ENCODE peak calls at places on chromosomes 3 and 15, in four cellular contexts. V is esophagus muscularis mucosa, W is GM23338, I is SK-N-SH. U is an unnamed sample.

GRCh38 chr3:134652409-134652831 is 1.6 kb upstream of the KY start:
- DNase-seq in V (peak), W (no peak), I (no peak), U (no peak)

GRCh38 chr15:72685925-72686794 is at the start of the genes BBS4 and HIGD2B:
- DNase-seq in V (peak), W (peak), I (peak), U (peak)

GRCh38 chr15:69540622-69541021 is 88.0 kb downstream of the RPLP1 start:
- DNase-seq in V (no peak), W (no peak), I (peak), U (no peak)

GRCh38 chr3:16723994-16724393 is 118.8 kb upstream of the DAZL start:
- DNase-seq in V (no peak), W (peak), I (no peak), U (no peak)

GRCh38 chr3:188854395-188855149 is 317.2 kb upstream of the TPRG1 start:
- DNase-seq in V (no peak), W (no peak), I (no peak), U (no peak)

GRCh38 chr3:98013428-98014349 is 21.4 kb downstream of the GABRR3 start:
- DNase-seq in V (no peak), W (no peak), I (no peak), U (no peak)

GRCh38 chr3:192930585-192930984 is 12.9 kb upstream of the MB21D2 start:
- DNase-seq in V (no peak), W (no peak), I (no peak), U (no peak)

GRCh38 chr3:147113293-147114045 is 292.9 kb downstream of the ZIC4 start:
- DNase-seq in V (no peak), W (no peak), I (no peak), U (peak)

GRCh38 chr15:74978503-74978902 is 16.9 kb upstream of the SCAMP5 start:
- DNase-seq in V (no peak), W (no peak), I (no peak), U (no peak)

GRCh38 chr15:60835000-60835399 is 356.1 kb upstream of the ICE2 start:
- DNase-seq in V (no peak), W (no peak), I (peak), U (no peak)

GRCh38 chr3:100040846-100041245 is 73.5 kb downstream of the FILIP1L start:
- DNase-seq in V (no peak), W (no peak), I (no peak), U (no peak)

GRCh38 chr3:2856062-2856792 is 253.9 kb downstream of the IL5RA start:
- DNase-seq in V (no peak), W (peak), I (no peak), U (no peak)

GRCh38 chr3:12308517-12308916 is 19.6 kb downstream of the PPARG start:
- DNase-seq in V (no peak), W (no peak), I (no peak), U (no peak)

GRCh38 chr3:126261037-126261436 is 80.7 kb upstream of the ALDH1L1 start:
- DNase-seq in V (peak), W (peak), I (no peak), U (peak)

GRCh38 chr3:189278211-189278610 is 106.4 kb downstream of the TPRG1 start:
- DNase-seq in V (no peak), W (no peak), I (no peak), U (no peak)

GRCh38 chr3:177468331-177468730 is 271.0 kb upstream of the TBL1XR1 start:
- DNase-seq in V (no peak), W (no peak), I (no peak), U (no peak)

GRCh38 chr3:50714953-50715352 is 40.2 kb downstream of the DOCK3 start:
- DNase-seq in V (no peak), W (no peak), I (peak), U (no peak)

GRCh38 chr3:132378048-132378762 is 39.1 kb upstream of the DNAJC13 start:
- DNase-seq in V (no peak), W (no peak), I (no peak), U (no peak)

GRCh38 chr3:102229062-102229655 is 205.7 kb upstream of the ZPLD1 start:
- DNase-seq in V (no peak), W (peak), I (peak), U (peak)

GRCh38 chr3:46304739-46305138 is 49.2 kb upstream of the CCR2 start:
- DNase-seq in V (no peak), W (no peak), I (no peak), U (no peak)

GRCh38 chr15:83971967-83972366 is 263.6 kb upstream of the GOLGA6L4 start:
- DNase-seq in V (no peak), W (no peak), I (no peak), U (no peak)

GRCh38 chr3:7309707-7310106 is 448.8 kb downstream of the GRM7 start:
- DNase-seq in V (peak), W (peak), I (no peak), U (peak)

GRCh38 chr3:32140943-32141342 is 34.5 kb downstream of the GPD1L start:
- DNase-seq in V (no peak), W (no peak), I (no peak), U (no peak)

GRCh38 chr3:128348805-128349531 is 117.7 kb downstream of the DNAJB8 start:
- DNase-seq in V (no peak), W (peak), I (peak), U (no peak)

GRCh38 chr3:69716119-69716518 is 23.1 kb upstream of the MITF start:
- DNase-seq in V (no peak), W (no peak), I (no peak), U (no peak)

GRCh38 chr15:58562135-58562534 is 130.3 kb downstream of the LIPC start:
- DNase-seq in V (no peak), W (no peak), I (no peak), U (no peak)

GRCh38 chr15:38707802-38708671 is 143.4 kb upstream of the RASGRP1 start:
- DNase-seq in V (no peak), W (peak), I (peak), U (no peak)

GRCh38 chr15:23482764-23483489 is 35.9 kb upstream of the GOLGA6L2 start:
- DNase-seq in V (no peak), W (no peak), I (no peak), U (no peak)

GRCh38 chr3:193418576-193419373 is 40.2 kb upstream of the ATP13A5 start:
- DNase-seq in V (no peak), W (no peak), I (no peak), U (no peak)

DNA sequence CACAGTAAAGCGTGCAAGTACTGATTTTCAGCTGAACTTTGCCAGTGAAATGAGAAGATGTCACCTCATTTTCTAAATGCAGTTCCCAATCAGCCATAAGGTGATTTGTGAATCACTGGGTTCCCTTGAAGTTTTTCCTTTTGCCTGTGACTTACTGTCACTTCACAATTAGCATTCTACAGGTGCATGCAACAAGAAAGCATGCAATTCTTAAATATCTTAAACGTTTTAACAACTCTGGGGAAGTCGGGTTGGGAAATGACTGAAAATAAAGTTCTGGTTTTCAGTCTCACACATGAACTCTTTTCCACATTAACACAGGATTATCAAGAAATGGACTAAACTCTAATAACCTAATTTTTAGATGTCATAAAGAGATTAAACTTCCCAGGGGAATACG is 5.2 kb downstream of the GSK3B start:
- DNase-seq in V (no peak), W (no peak), I (no peak), U (no peak)
- H3K4me3 ChIP-seq in V (no peak), W (no peak), I (no peak), U (no peak)

GRCh38 chr3:49539659-49540560 is 14.4 kb upstream of the BSN start:
- DNase-seq in V (peak), W (peak), I (peak), U (no peak)
- TF ChIP-seq POLR2AphosphoS5 in V (peak), W (peak), I (peak), U (peak)

GRCh38 chr3:61594978-61595687 is 33.8 kb downstream of the PTPRG start:
- DNase-seq in V (no peak), W (no peak), I (no peak), U (no peak)
- H3K4me3 ChIP-seq in V (peak), W (no peak), I (no peak), U (no peak)

GRCh38 chr15:89197503-89197971 is 23.8 kb downstream of the RLBP1 start:
- DNase-seq in V (no peak), W (peak), I (no peak), U (no peak)
- TF ChIP-seq POLR2AphosphoS5 in V (no peak), W (no peak), I (no peak), U (no peak)

DNA sequence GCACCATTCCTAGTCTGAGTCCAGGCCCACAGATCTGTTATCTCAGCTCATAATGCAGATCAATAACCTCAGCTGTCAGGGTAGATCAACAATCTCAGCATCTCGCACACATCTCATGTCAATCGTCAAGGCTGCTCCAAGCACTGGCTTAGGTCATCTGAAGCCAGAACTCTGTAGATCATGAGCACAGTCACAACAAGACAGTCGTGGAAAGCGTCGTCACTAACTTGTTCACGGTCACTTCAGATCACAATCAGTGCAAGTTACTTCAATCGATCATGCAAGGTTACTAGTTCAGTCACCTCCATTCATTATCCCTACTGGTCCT is 71.8 kb downstream of the RBPMS2 start:
- DNase-seq in V (no peak), W (no peak), I (peak), U (no peak)
- H3K4me3 ChIP-seq in V (peak), W (peak), I (peak), U (peak)

GRCh38 chr3:57974796-57975388 is 33.3 kb upstream of the FLNB start:
- DNase-seq in V (no peak), W (peak), I (peak), U (no peak)
- TF ChIP-seq POLR2AphosphoS5 in V (peak), W (no peak), I (peak), U (no peak)

DNA sequence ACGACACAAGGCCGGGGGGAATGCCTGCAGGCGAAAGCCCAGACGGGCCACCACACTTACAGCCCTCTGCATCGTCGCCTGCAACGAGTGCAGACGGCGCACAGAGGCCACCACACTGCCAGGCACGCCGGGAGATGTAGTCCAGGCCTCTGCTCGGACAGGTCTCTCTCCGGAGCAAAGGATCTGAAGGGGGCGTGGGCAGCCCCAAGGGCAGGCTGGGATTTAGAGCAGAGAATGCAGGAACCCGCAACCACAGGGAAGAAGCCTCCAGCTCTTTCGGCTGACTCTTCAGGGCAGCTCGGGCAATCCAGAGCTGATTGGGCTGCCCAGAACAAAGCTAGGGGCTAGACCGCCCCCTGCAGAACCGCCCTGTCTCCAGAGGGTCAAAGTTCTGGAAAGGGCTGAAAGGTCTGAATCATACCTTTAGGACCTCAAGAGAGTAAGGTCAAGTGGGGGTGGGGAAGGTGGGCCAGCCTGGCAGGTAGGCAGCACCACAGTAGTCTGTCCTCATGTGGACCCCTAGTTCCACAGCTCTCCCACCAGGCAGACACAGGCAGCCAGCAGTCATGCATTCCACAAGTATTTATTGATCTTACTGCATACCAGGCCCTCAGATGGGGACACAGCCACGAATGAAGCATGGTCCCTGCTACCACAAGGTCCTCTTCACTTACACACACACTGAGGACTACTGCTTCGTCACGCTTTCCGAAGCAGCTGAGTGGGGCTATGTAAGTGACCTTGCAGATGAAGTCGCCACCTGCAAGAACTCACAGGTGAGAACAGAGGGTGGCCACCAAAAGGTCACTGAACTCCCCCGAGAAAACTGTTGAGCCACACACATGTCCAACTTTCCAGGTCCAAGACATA is at the start of gene AMT:
- DNase-seq in V (no peak), W (peak), I (peak), U (no peak)
- H3K4me3 ChIP-seq in V (peak), W (peak), I (no peak), U (no peak)

DNA sequence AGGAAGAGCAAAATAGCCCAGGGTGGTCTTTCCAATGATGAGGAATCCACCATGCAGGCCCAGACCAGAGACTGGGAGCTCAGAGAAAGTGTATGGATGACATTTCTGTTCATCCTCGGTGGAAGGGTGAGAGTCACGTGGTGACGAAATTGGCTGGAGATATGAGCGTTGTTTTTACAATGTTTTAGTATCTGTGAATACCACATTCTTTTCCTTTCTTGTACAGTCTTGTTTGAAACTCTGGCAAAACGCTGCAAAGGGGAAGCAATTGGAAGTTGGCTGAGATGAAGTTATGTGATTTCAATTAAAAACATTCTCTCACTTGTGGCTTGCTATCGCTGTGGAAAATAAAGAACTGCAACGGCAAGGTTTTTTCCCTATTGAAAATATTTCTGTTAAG is 137.5 kb downstream of the MAGI1 start:
- DNase-seq in V (no peak), W (no peak), I (no peak), U (no peak)
- TF ChIP-seq POLR2AphosphoS5 in V (no peak), W (no peak), I (no peak), U (no peak)

DNA sequence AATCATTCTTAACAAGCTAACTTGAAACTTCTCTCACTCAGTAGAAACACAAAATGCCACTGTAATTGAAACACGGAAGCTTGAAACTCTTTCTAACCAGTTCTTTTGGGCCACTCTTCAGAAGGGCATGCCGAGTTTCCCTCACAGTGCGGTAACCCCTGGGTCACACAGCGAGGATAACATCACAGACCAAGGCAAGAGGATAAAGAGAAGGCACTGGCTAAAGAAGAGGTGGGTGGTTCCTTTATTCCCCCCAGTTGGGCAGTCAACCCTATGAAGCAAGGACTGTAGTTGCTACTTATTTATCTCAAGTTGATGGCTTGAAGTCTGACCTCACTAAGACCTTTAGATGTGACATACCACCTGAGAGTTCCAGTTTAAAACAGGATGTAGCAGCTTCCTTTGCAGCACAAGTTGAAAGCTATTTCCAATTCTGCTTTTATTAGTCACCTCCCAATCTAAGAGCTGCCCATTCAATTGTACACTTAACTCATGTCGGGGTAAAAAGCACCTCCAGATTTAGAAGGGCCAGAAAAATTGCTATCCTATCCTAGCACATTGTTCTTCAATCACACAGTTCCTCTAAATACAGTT is 272.4 kb downstream of the TIGIT start:
- DNase-seq in V (no peak), W (no peak), I (no peak), U (no peak)
- H3K4me3 ChIP-seq in V (no peak), W (no peak), I (no peak), U (no peak)